ENCODE peak calls at places on chromosomes 12 and 14, in nine cellular contexts. One of them, this sample, is unnamed.

GRCh38 chr14:105328070-105328677 is 13.6 kb downstream of the PACS2 start:
- DNase-seq in gastrocnemius medialis: no peak
- DNase-seq in body of pancreas: no peak
- DNase-seq in stomach: no peak
- DNase-seq in adrenal gland: no peak
- DNase-seq in transverse colon: no peak
- DNase-seq in Peyer's patch: no peak
- DNase-seq in HepG2: no peak
- DNase-seq in NB4: no peak
- DNase-seq in this sample: no peak

GRCh38 chr14:91369628-91370445 is 47.8 kb downstream of the CCDC88C start:
- DNase-seq in body of pancreas: peak; percentile 61
- DNase-seq in transverse colon: no peak
- DNase-seq in adrenal gland: no peak
- DNase-seq in NB4: no peak
- DNase-seq in Peyer's patch: no peak
- DNase-seq in gastrocnemius medialis: no peak
- DNase-seq in HepG2: peak; percentile 59
- DNase-seq in stomach: no peak
- DNase-seq in this sample: no peak

GRCh38 chr14:105271224-105271890 is 23.0 kb downstream of the BTBD6 start:
- DNase-seq in NB4: no peak
- DNase-seq in adrenal gland: no peak
- DNase-seq in Peyer's patch: no peak
- DNase-seq in body of pancreas: peak; percentile 98
- DNase-seq in HepG2: no peak
- DNase-seq in transverse colon: no peak
- DNase-seq in gastrocnemius medialis: no peak
- DNase-seq in stomach: no peak
- DNase-seq in this sample: no peak

GRCh38 chr14:95979339-95980042 is 59.7 kb upstream of the C14orf132 start:
- DNase-seq in body of pancreas: peak; percentile 8
- DNase-seq in adrenal gland: no peak
- DNase-seq in NB4: no peak
- DNase-seq in gastrocnemius medialis: no peak
- DNase-seq in transverse colon: no peak
- DNase-seq in Peyer's patch: no peak
- DNase-seq in stomach: no peak
- DNase-seq in HepG2: no peak
- DNase-seq in this sample: no peak

GRCh38 chr12:52169886-52170285 is 21.9 kb downstream of the KRT80 start:
- DNase-seq in adrenal gland: no peak
- DNase-seq in body of pancreas: no peak
- DNase-seq in Peyer's patch: no peak
- DNase-seq in gastrocnemius medialis: no peak
- DNase-seq in HepG2: no peak
- DNase-seq in stomach: no peak
- DNase-seq in transverse colon: no peak
- DNase-seq in NB4: no peak
- DNase-seq in this sample: no peak

GRCh38 chr14:71060274-71060673 is 153.0 kb downstream of the PCNX1 start:
- DNase-seq in body of pancreas: no peak
- DNase-seq in Peyer's patch: no peak
- DNase-seq in stomach: no peak
- DNase-seq in adrenal gland: no peak
- DNase-seq in NB4: no peak
- DNase-seq in HepG2: no peak
- DNase-seq in gastrocnemius medialis: no peak
- DNase-seq in transverse colon: no peak
- DNase-seq in this sample: no peak

GRCh38 chr14:32417956-32418552 is 89.0 kb downstream of the AKAP6 start:
- DNase-seq in adrenal gland: peak; percentile 53
- DNase-seq in HepG2: no peak
- DNase-seq in body of pancreas: peak; percentile 23
- DNase-seq in Peyer's patch: no peak
- DNase-seq in NB4: no peak
- DNase-seq in stomach: peak; percentile 26
- DNase-seq in transverse colon: peak; percentile 40
- DNase-seq in gastrocnemius medialis: no peak
- DNase-seq in this sample: no peak

GRCh38 chr14:96626916-96627315 is 124.7 kb downstream of the PAPOLA start:
- DNase-seq in adrenal gland: no peak
- DNase-seq in NB4: no peak
- DNase-seq in stomach: no peak
- DNase-seq in transverse colon: no peak
- DNase-seq in HepG2: no peak
- DNase-seq in gastrocnemius medialis: no peak
- DNase-seq in Peyer's patch: peak; percentile 5
- DNase-seq in body of pancreas: no peak
- DNase-seq in this sample: no peak

GRCh38 chr12:63056649-63057048 is 94.4 kb downstream of the AVPR1A start:
- DNase-seq in NB4: no peak
- DNase-seq in gastrocnemius medialis: no peak
- DNase-seq in adrenal gland: no peak
- DNase-seq in HepG2: no peak
- DNase-seq in transverse colon: no peak
- DNase-seq in stomach: no peak
- DNase-seq in Peyer's patch: no peak
- DNase-seq in body of pancreas: no peak
- DNase-seq in this sample: no peak

GRCh38 chr12:103952497-103952896 is 13.2 kb upstream of the TDG start:
- DNase-seq in Peyer's patch: no peak
- DNase-seq in adrenal gland: no peak
- DNase-seq in NB4: no peak
- DNase-seq in body of pancreas: no peak
- DNase-seq in gastrocnemius medialis: no peak
- DNase-seq in stomach: no peak
- DNase-seq in transverse colon: no peak
- DNase-seq in HepG2: no peak
- DNase-seq in this sample: no peak

GRCh38 chr12:49789992-49790391 is 38.2 kb downstream of the NCKAP5L start:
- DNase-seq in NB4: no peak
- DNase-seq in transverse colon: no peak
- DNase-seq in gastrocnemius medialis: no peak
- DNase-seq in adrenal gland: no peak
- DNase-seq in stomach: no peak
- DNase-seq in Peyer's patch: no peak
- DNase-seq in body of pancreas: no peak
- DNase-seq in HepG2: peak; percentile 37
- DNase-seq in this sample: no peak

GRCh38 chr12:103547929-103548328 is 39.1 kb upstream of the STAB2 start:
- DNase-seq in transverse colon: no peak
- DNase-seq in gastrocnemius medialis: no peak
- DNase-seq in NB4: no peak
- DNase-seq in HepG2: no peak
- DNase-seq in body of pancreas: no peak
- DNase-seq in stomach: no peak
- DNase-seq in adrenal gland: no peak
- DNase-seq in Peyer's patch: no peak
- DNase-seq in this sample: no peak

DNA sequence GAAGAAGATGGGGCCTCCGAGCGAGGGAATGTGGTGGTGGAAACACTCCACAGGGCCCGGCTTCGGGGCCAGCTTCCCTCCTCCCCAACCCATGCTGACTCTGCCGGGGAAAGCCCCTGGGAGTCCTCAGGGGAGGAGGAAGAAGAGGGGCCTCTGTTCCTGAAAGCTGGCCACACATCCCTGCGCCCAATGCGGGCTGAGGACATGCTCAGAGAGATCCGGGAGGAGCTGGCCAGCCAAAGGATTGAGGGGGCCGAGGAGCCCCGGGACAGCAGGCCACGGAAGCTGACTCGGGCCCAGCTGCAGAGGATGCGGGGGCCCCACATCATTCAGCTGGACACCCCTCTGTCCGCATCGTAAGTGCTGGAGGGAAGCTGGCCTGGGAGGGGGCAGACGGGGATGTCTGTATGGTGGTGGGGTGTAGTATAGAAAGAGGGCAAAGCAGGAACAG is 14.3 kb downstream of the TNFRSF1A start:
- DNase-seq in gastrocnemius medialis: no peak
- DNase-seq in adrenal gland: no peak
- DNase-seq in transverse colon: no peak
- DNase-seq in Peyer's patch: no peak
- DNase-seq in stomach: no peak
- DNase-seq in HepG2: no peak
- DNase-seq in body of pancreas: no peak
- DNase-seq in NB4: no peak
- DNase-seq in this sample: no peak
- TF ChIP-seq POLR2A in gastrocnemius medialis: no peak
- TF ChIP-seq POLR2A in adrenal gland: no peak
- TF ChIP-seq POLR2A in transverse colon: peak; percentile 36
- TF ChIP-seq POLR2A in Peyer's patch: no peak
- TF ChIP-seq POLR2A in stomach: no peak
- TF ChIP-seq POLR2A in HepG2: peak; percentile 36
- TF ChIP-seq POLR2A in body of pancreas: no peak
- TF ChIP-seq POLR2A in NB4: no peak
- TF ChIP-seq POLR2A in this sample: no peak

GRCh38 chr14:77074969-77075368 is 23.1 kb upstream of the CIPC start:
- DNase-seq in NB4: no peak
- DNase-seq in body of pancreas: no peak
- DNase-seq in transverse colon: no peak
- DNase-seq in gastrocnemius medialis: no peak
- DNase-seq in adrenal gland: no peak
- DNase-seq in HepG2: no peak
- DNase-seq in stomach: no peak
- DNase-seq in Peyer's patch: no peak
- DNase-seq in this sample: no peak

GRCh38 chr14:77077040-77077439 is 21.0 kb upstream of the CIPC start:
- DNase-seq in adrenal gland: no peak
- DNase-seq in HepG2: no peak
- DNase-seq in stomach: no peak
- DNase-seq in NB4: no peak
- DNase-seq in body of pancreas: no peak
- DNase-seq in gastrocnemius medialis: no peak
- DNase-seq in Peyer's patch: no peak
- DNase-seq in transverse colon: no peak
- DNase-seq in this sample: no peak

GRCh38 chr14:77071938-77072388 is 26.1 kb upstream of the CIPC start:
- DNase-seq in HepG2: no peak
- DNase-seq in Peyer's patch: no peak
- DNase-seq in adrenal gland: no peak
- DNase-seq in body of pancreas: no peak
- DNase-seq in gastrocnemius medialis: no peak
- DNase-seq in NB4: peak; percentile 60
- DNase-seq in stomach: no peak
- DNase-seq in transverse colon: no peak
- DNase-seq in this sample: no peak

DNA sequence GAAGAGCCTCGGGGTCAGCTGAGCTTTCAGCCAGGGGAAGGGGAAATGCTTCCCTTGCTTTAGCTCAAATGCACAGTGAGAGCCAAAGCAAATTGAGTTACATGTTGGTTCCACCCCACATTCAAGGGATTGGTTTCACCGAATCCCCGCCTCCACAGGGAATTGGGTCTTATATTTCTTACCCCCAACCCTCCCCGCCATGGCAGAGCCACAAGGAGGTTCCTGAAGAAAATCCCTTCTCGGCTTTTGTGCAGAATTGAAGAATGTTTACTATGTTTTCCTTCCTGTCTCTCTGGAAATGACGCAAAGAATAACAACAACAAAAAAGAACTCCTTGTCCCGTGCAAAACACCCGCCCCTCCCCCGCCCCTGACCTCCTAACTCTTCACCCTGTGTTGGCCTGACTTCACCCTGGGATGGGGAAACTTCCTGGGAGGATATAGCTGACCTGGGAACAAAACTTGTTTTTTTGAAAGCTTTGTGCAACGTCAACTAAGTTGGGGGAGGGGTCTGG is 21.9 kb upstream of the CIPC start:
- DNase-seq in Peyer's patch: no peak
- DNase-seq in adrenal gland: peak; percentile 47
- DNase-seq in HepG2: peak; percentile 19
- DNase-seq in body of pancreas: peak; percentile 49
- DNase-seq in NB4: no peak
- DNase-seq in transverse colon: peak; percentile 65
- DNase-seq in stomach: peak; percentile 58
- DNase-seq in gastrocnemius medialis: peak; percentile 72
- DNase-seq in this sample: no peak
- TF ChIP-seq POLR2A in Peyer's patch: peak; percentile 46
- TF ChIP-seq POLR2A in adrenal gland: peak; percentile 43
- TF ChIP-seq POLR2A in HepG2: no peak
- TF ChIP-seq POLR2A in body of pancreas: peak; percentile 48
- TF ChIP-seq POLR2A in NB4: no peak
- TF ChIP-seq POLR2A in transverse colon: peak; percentile 61
- TF ChIP-seq POLR2A in stomach: no peak
- TF ChIP-seq POLR2A in gastrocnemius medialis: peak; percentile 73
- TF ChIP-seq POLR2A in this sample: no peak

DNA sequence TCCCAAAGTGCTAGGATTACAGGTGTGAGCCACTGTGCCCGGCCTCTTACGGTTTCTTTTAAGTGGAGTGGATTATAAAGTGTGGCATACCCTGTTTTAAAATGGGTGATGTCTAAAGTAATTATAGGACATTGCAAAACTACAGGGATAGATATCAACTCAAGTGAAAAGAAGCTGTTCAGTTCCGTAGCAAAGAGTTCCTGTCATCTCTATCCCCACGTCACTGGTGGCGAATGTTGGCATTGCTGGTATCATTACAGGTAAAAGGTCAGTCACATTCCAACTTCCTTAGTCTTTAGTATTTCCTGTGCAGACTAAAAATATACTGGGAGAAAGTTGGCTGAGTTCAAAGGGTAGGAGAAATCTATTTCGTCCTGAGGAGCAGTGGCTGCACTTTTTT is 95.6 kb upstream of the SLC38A2 start:
- DNase-seq in NB4: no peak
- DNase-seq in adrenal gland: no peak
- DNase-seq in stomach: peak; percentile 43
- DNase-seq in transverse colon: peak; percentile 32
- DNase-seq in body of pancreas: peak; percentile 25
- DNase-seq in HepG2: no peak
- DNase-seq in Peyer's patch: no peak
- DNase-seq in gastrocnemius medialis: peak; percentile 57
- DNase-seq in this sample: no peak
- TF ChIP-seq POLR2A in NB4: no peak
- TF ChIP-seq POLR2A in adrenal gland: no peak
- TF ChIP-seq POLR2A in stomach: no peak
- TF ChIP-seq POLR2A in transverse colon: no peak
- TF ChIP-seq POLR2A in body of pancreas: no peak
- TF ChIP-seq POLR2A in HepG2: no peak
- TF ChIP-seq POLR2A in Peyer's patch: no peak
- TF ChIP-seq POLR2A in gastrocnemius medialis: peak; percentile 46
- TF ChIP-seq POLR2A in this sample: no peak

DNA sequence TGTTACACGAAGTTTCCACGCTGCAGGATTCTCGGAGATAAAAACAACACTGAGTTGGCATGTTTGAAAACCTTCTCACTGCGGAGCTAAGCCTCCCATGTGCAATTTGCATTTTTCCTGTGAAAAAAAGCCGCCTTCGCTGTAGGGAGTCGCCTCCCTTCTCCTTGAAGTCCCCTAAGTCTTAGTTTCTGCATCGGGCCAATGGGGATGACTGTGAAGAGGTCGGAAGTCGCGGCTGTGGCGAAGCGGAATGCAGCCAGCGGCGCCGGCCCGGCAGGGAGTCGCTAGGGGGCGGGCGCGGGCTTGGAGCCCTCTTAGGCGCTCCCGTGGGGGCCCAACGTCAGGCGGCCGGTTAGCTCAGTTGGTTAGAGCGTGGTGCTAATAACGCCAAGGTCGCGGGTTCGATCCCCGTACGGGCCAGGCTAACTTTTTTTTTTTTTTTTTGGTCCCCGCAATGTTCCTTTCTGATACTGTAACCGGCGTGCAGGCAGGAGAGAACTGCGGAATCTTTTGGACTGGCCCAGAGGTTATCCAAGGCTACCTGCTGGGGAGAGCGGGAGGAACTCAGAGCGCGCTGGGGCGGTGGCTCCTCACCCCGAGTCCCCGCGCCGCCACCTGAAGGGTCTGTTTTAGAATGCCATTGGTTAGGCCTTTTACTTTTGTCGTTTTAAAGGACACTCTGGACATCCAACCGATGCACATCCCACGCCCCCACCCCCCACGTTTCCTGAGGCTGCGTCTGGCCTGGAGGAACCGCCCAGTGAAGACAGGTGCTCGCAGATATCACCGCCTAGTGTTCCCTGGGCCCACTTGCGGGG is 2.6 kb upstream of the ZNF839 start:
- DNase-seq in HepG2: peak; percentile 83
- DNase-seq in gastrocnemius medialis: peak; percentile 89
- DNase-seq in Peyer's patch: peak; percentile 95
- DNase-seq in stomach: peak; percentile 97
- DNase-seq in transverse colon: peak; percentile 94
- DNase-seq in NB4: peak; percentile 92
- DNase-seq in body of pancreas: peak; percentile 96
- DNase-seq in adrenal gland: peak; percentile 94
- DNase-seq in this sample: peak; percentile 96
- TF ChIP-seq POLR2A in HepG2: no peak
- TF ChIP-seq POLR2A in gastrocnemius medialis: no peak
- TF ChIP-seq POLR2A in Peyer's patch: no peak
- TF ChIP-seq POLR2A in stomach: no peak
- TF ChIP-seq POLR2A in transverse colon: no peak
- TF ChIP-seq POLR2A in NB4: peak; percentile 25
- TF ChIP-seq POLR2A in body of pancreas: peak; percentile 49
- TF ChIP-seq POLR2A in adrenal gland: no peak
- TF ChIP-seq POLR2A in this sample: no peak